ENCODE peak calls at places on chromosomes 3 and 15, in seven cellular contexts. O, Y, C, I, X, H and A are unnamed samples.
A peak's percentile ranks its signal among the peaks of the same experiment; 100 is the strongest.

GRCh38 chr3:133040696-133041523 is 2.7 kb downstream of the TMEM108 start:
- DNase-seq in O (peak; percentile 83), Y (peak; percentile 80), C (peak; percentile 87), I (peak; percentile 66), X (peak; percentile 87), H (peak; percentile 78), A (peak; percentile 71)

GRCh38 chr3:124296416-124296815 is 304.5 kb upstream of the ROPN1 start:
- DNase-seq in O (no peak), Y (no peak), C (no peak), I (no peak), X (no peak), H (no peak), A (no peak)

GRCh38 chr3:133211449-133211848 is 173.3 kb downstream of the TMEM108 start:
- DNase-seq in O (no peak), Y (peak; percentile 59), C (peak; percentile 54), I (peak; percentile 2), X (no peak), H (no peak), A (no peak)

GRCh38 chr3:105526349-105527111 is 159.8 kb downstream of the ALCAM start:
- DNase-seq in O (no peak), Y (no peak), C (no peak), I (peak; percentile 35), X (no peak), H (no peak), A (peak; percentile 60)

GRCh38 chr3:124217542-124217941 is 225.6 kb upstream of the ROPN1 start:
- DNase-seq in O (peak; percentile 78), Y (peak; percentile 71), C (peak; percentile 84), I (peak; percentile 79), X (peak; percentile 82), H (peak; percentile 41), A (peak; percentile 79)

GRCh38 chr3:33980252-33980651 is 181.8 kb downstream of the PDCD6IP start:
- DNase-seq in O (no peak), Y (no peak), C (peak; percentile 55), I (peak; percentile 29), X (no peak), H (peak; percentile 11), A (peak; percentile 85)

GRCh38 chr3:124131158-124132115 is 139.5 kb upstream of the ROPN1 start:
- DNase-seq in O (no peak), Y (no peak), C (no peak), I (no peak), X (no peak), H (no peak), A (no peak)

GRCh38 chr3:149216195-149216869 is 5.3 kb downstream of the CP start:
- DNase-seq in O (no peak), Y (no peak), C (no peak), I (peak; percentile 54), X (no peak), H (no peak), A (no peak)

GRCh38 chr3:149658444-149659172 is 783 bp upstream of the WWTR1 start:
- DNase-seq in O (peak; percentile 61), Y (peak; percentile 77), C (peak; percentile 90), I (peak; percentile 93), X (peak; percentile 79), H (peak; percentile 52), A (peak; percentile 86)

GRCh38 chr3:126266850-126267168 is 86.4 kb upstream of the ALDH1L1 start:
- DNase-seq in O (no peak), Y (no peak), C (no peak), I (no peak), X (no peak), H (no peak), A (no peak)

GRCh38 chr3:176978441-176978840 is 218.8 kb downstream of the TBL1XR1 start:
- DNase-seq in O (no peak), Y (no peak), C (no peak), I (no peak), X (no peak), H (no peak), A (no peak)

GRCh38 chr15:63338170-63338569 is 43.5 kb downstream of the CA12 start:
- DNase-seq in O (no peak), Y (no peak), C (no peak), I (no peak), X (no peak), H (peak; percentile 72), A (peak; percentile 79)

GRCh38 chr3:134432236-134432635 is 53.5 kb downstream of the ANAPC13 start:
- DNase-seq in O (no peak), Y (no peak), C (no peak), I (no peak), X (no peak), H (no peak), A (no peak)

GRCh38 chr3:46127503-46127902 is 80.6 kb downstream of the CCR1 start:
- DNase-seq in O (no peak), Y (no peak), C (peak; percentile 72), I (peak; percentile 90), X (no peak), H (peak; percentile 79), A (peak; percentile 87)

GRCh38 chr15:43127752-43128151 is 5.6 kb upstream of the TMEM62 start:
- DNase-seq in O (no peak), Y (no peak), C (no peak), I (no peak), X (no peak), H (no peak), A (no peak)

GRCh38 chr3:114550155-114550554 is 256.3 kb downstream of the TIGIT start:
- DNase-seq in O (no peak), Y (no peak), C (no peak), I (no peak), X (no peak), H (peak; percentile 4), A (peak; percentile 89)

GRCh38 chr3:66014056-66014455 is 24.7 kb downstream of the MAGI1 start:
- DNase-seq in O (no peak), Y (no peak), C (no peak), I (no peak), X (no peak), H (no peak), A (no peak)

GRCh38 chr15:89654847-89655805 is at the start of gene KIF7:
- DNase-seq in O (peak; percentile 70), Y (peak; percentile 84), C (peak; percentile 88), I (peak; percentile 48), X (peak; percentile 87), H (peak; percentile 13), A (peak; percentile 47)

GRCh38 chr3:61236556-61236955 is 14.7 kb downstream of the FHIT start:
- DNase-seq in O (no peak), Y (no peak), C (peak; percentile 52), I (peak; percentile 12), X (no peak), H (no peak), A (no peak)

GRCh38 chr15:91549581-91549980 is 303.9 kb upstream of the SLCO3A1 start:
- DNase-seq in O (no peak), Y (no peak), C (no peak), I (no peak), X (no peak), H (no peak), A (no peak)

GRCh38 chr15:91555307-91555706 is 298.2 kb upstream of the SLCO3A1 start:
- DNase-seq in O (no peak), Y (peak; percentile 34), C (peak; percentile 89), I (no peak), X (no peak), H (no peak), A (peak; percentile 19)

GRCh38 chr15:91552555-91552954 is 301.0 kb upstream of the SLCO3A1 start:
- DNase-seq in O (no peak), Y (no peak), C (no peak), I (no peak), X (no peak), H (no peak), A (no peak)

GRCh38 chr15:91548588-91548987 is 304.9 kb upstream of the SLCO3A1 start:
- DNase-seq in O (no peak), Y (no peak), C (no peak), I (no peak), X (no peak), H (no peak), A (peak; percentile 11)

GRCh38 chr15:91553455-91553854 is 300.1 kb upstream of the SLCO3A1 start:
- DNase-seq in O (no peak), Y (no peak), C (no peak), I (no peak), X (no peak), H (no peak), A (no peak)
- H3K23ac ChIP-seq in O (no peak overlapping the region), Y (no peak overlapping the region), C (no peak overlapping the region), I (no peak overlapping the region), X (no peak overlapping the region), H (no peak overlapping the region), A (no peak overlapping the region)

DNA sequence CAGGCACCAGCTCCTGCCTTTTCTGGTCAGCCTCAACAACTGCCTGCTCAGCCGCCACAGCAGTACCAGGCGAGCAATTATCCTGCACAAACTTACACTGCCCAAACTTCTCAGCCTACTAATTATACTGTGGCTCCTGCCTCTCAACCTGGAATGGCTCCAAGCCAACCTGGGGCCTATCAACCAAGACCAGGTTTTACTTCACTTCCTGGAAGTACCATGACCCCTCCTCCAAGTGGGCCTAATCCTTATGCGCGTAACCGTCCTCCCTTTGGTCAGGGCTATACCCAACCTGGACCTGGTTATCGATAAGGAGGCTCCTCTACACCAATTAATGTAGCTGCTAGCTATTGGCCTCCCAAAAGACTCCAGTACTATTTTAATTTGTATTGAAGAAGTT is 38.9 kb downstream of the TFG start:
- DNase-seq in O (no peak), Y (no peak), C (no peak), I (no peak), X (no peak), H (no peak), A (no peak)
- H3K23ac ChIP-seq in O (no peak overlapping the region), Y (no peak overlapping the region), C (no peak overlapping the region), I (no peak overlapping the region), X (no peak overlapping the region), H (no peak overlapping the region), A (no peak overlapping the region)

DNA sequence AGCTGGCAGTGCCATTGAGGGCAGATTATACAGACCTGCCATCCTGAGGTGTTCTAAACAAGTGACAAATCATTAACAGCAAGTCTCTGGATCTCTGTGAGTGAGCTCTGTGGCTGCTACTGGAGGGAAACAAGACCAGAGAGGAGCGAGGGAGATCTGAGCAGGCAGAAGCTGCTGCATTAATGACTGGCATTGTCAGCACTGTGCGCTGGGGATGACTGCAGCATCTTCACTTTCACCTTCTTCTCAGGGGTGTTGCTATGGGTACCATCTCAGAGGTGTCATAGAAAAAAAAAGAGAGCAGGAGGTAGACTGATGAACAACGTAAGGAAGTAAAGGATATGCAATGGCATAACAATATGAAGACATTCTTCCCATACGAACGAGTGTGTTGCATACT is 308.4 kb upstream of the DPH6 start:
- DNase-seq in O (no peak), Y (no peak), C (no peak), I (no peak), X (no peak), H (no peak), A (no peak)
- H3K23ac ChIP-seq in O (no peak overlapping the region), Y (no peak overlapping the region), C (no peak overlapping the region), I (no peak overlapping the region), X (no peak overlapping the region), H (no peak overlapping the region), A (no peak overlapping the region)

DNA sequence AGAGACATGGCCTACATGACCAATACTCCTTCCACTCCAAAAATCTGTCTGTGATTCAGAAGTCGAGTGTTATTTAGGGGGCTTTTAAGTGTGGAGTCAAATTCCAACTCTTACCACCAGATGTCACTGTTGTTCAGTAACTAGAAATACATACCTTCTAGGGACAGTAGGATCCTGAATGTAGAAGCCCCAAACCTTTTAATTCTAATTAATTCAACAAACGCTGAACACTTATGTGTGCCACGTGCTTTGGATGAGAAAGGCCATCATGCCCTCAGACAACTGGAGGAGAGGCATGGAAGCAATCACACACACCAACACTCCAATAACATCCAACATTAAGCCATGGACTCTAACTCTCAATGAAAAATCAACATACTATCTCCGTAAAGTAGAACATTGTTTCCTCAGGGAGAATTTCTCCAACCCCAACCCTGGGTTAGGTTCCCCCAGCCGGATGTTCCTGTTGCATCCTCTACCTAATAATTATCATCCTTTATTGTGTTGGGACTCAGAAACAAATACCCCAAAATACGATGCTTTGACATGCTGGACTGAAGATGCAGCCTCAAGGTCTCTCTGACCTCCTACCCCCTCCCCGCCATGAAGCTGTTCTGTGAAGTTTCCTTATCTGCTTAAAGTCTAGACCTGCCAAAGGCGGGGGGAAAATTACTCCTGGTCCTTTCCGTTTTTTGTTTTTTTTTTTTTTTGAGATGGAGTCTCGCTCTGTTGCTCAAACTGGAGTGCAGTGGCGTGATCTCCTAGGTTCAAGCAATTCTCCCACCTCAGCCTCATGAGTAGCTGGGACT is 8.0 kb upstream of the CCDC13 start:
- DNase-seq in O (peak; percentile 75), Y (no peak), C (peak; percentile 79), I (peak; percentile 81), X (no peak), H (peak; percentile 45), A (peak; percentile 80)
- H3K23ac ChIP-seq in O (no peak overlapping the region), Y (no peak overlapping the region), C (no peak overlapping the region), I (no peak overlapping the region), X (no peak overlapping the region), H (no peak overlapping the region), A (no peak overlapping the region)